ENCODE peak calls at places on chromosomes 6 and 20, in eight cellular contexts. Q, M, D, B, T, K, G and J are unnamed samples.
A peak's percentile ranks its signal among the peaks of the same experiment; 100 is the strongest.

GRCh38 chr6:161557333-161558107 is 283.7 kb upstream of the AGPAT4 start:
- DNase-seq in M (no peak), T (no peak), K (no peak), Q (no peak), G (no peak), B (no peak), D (no peak), J (no peak)

GRCh38 chr20:54272901-54273488 is 65.1 kb downstream of the PFDN4 start:
- DNase-seq in Q (no peak), K (no peak), T (no peak), D (no peak), G (no peak), M (no peak), B (no peak), J (no peak)

GRCh38 chr6:151721141-151721540 is 86.3 kb upstream of the ESR1 start:
- DNase-seq in B (no peak), D (no peak), Q (no peak), K (no peak), M (no peak), T (no peak), G (no peak), J (no peak)

GRCh38 chr6:66526061-66526460 is 819.0 kb upstream of the EYS start:
- DNase-seq in Q (no peak), T (no peak), G (no peak), D (no peak), M (no peak), K (no peak), B (no peak), J (no peak)

GRCh38 chr6:150905769-150906168 is 40.3 kb downstream of the MTHFD1L start:
- DNase-seq in B (no peak), Q (no peak), D (no peak), M (no peak), G (no peak), K (no peak), T (no peak), J (no peak)

GRCh38 chr20:4898282-4898681 is 103.0 kb downstream of the SLC23A2 start:
- DNase-seq in M (no peak), Q (peak; percentile 35), D (no peak), G (no peak), B (no peak), T (no peak), K (peak; percentile 35), J (no peak)

GRCh38 chr20:23143098-23143497 is 57.0 kb upstream of the CD93 start:
- DNase-seq in G (peak; percentile 25), K (no peak), B (peak; percentile 87), M (peak; percentile 87), T (no peak), Q (peak; percentile 85), D (no peak), J (no peak)

GRCh38 chr6:1797801-1798200 is 188.1 kb downstream of the FOXC1 start:
- DNase-seq in K (no peak), G (no peak), M (no peak), Q (no peak), T (no peak), B (no peak), D (no peak), J (no peak)

GRCh38 chr6:110232456-110232855 is 52.2 kb downstream of the CDC40 start:
- DNase-seq in B (no peak), M (no peak), K (no peak), G (no peak), Q (no peak), T (no peak), D (no peak), J (no peak)

GRCh38 chr6:30163090-30163917 is at the start of gene TRIM15:
- DNase-seq in T (no peak), K (no peak), M (no peak), Q (no peak), B (no peak), D (no peak), G (no peak), J (no peak)

GRCh38 chr6:135147637-135148592 is 33.2 kb upstream of the MYB start:
- DNase-seq in K (no peak), D (no peak), M (no peak), G (no peak), T (no peak), Q (no peak), B (no peak), J (no peak)

GRCh38 chr6:111176038-111176762 is 88.9 kb downstream of the SLC16A10 start:
- DNase-seq in Q (no peak), K (no peak), B (no peak), T (no peak), D (no peak), M (no peak), G (no peak), J (no peak)

GRCh38 chr20:33163856-33164762 is 3.9 kb upstream of the BPIFA2 start:
- DNase-seq in K (no peak), D (no peak), Q (no peak), G (no peak), B (no peak), T (peak; percentile 3), M (no peak), J (peak; percentile 62)

DNA sequence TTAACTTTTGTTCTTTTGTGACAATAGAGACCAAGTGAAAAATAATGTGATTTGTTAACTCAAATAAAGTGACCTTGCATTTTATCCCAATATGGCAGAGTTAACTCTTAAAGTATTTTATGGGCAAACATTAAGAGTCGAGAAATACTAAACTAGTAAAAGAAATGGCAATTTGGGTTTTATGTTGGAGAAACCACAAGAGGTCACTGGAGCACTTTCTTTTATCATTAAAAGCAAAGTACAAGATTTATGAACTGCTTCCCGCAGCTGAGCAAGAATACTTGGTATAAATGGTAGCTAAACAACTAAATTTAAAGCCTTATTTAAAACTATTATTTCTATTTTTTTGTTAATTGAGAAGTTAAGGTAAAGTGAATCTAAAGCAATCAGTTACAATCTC is 33.5 kb upstream of the MCM9 start:
- DNase-seq in K (no peak), M (no peak), B (no peak), Q (no peak), G (no peak), D (no peak), T (no peak), J (no peak)
- TF ChIP-seq CTCF in K (peak; percentile 17), M (peak; percentile 11), B (peak; percentile 37), Q (peak; percentile 45), G (no peak), D (no peak), T (peak; percentile 58), J (peak; percentile 68)

DNA sequence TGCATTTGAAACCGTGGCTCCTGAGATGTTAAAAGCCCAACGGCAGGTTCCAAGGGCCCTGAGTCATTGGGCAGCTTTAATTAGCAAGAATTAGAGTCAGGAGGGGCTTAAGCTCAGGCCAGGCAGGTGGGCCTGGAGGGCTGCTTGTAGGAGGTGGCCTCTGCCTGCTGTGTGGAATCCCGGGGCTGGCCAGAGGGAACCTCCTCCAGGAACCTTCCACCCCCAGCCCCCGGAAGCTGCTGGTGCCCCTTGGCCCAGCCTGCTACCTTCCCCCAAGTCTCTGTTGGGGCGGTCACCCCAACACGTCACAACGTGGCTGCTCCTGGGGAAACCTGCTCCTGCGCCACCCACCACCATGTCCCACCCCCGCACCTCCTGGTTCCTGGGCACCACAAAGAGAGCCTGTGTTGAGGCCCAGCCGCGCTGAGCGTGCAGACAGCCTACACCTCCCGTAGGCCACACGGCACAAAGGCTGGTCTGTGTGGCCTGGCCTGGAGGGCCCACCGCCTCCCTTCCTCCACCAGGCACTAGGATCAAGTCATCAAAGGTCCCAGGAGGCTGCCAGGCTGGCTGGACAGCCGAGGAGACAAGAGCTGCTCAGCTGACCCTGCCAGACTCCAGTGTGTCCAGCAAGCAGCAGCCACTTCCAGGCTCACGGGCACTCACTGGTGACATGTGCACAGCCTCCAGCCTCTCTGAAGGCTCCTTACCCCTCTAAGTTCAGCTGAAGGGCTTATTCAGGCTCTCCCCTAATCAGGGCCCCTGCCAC is 86.3 kb downstream of the SNX5 start:
- DNase-seq in G (no peak), K (no peak), M (no peak), T (no peak), Q (no peak), B (no peak), D (no peak), J (no peak)
- TF ChIP-seq CTCF in G (no peak), K (no peak), M (no peak), T (no peak), Q (no peak), B (no peak), D (no peak), J (no peak)

GRCh38 chr20:62859721-62860120 is 1.9 kb downstream of the TCFL5 start:
- DNase-seq in K (no peak), Q (no peak), B (no peak), M (no peak), T (no peak), D (no peak), G (no peak), J (no peak)

GRCh38 chr20:62864207-62864606 is 2.6 kb upstream of the TCFL5 start:
- DNase-seq in D (no peak), Q (no peak), B (no peak), T (no peak), G (no peak), K (no peak), M (no peak), J (no peak)

GRCh38 chr20:62860391-62860923 is 1.2 kb downstream of the TCFL5 start:
- DNase-seq in B (no peak), K (no peak), M (no peak), T (no peak), Q (no peak), D (no peak), G (no peak), J (no peak)

GRCh38 chr20:62860924-62861691 is 514 bp downstream of the TCFL5 start:
- DNase-seq in B (no peak), Q (no peak), M (no peak), D (no peak), K (no peak), T (no peak), G (no peak), J (no peak)

DNA sequence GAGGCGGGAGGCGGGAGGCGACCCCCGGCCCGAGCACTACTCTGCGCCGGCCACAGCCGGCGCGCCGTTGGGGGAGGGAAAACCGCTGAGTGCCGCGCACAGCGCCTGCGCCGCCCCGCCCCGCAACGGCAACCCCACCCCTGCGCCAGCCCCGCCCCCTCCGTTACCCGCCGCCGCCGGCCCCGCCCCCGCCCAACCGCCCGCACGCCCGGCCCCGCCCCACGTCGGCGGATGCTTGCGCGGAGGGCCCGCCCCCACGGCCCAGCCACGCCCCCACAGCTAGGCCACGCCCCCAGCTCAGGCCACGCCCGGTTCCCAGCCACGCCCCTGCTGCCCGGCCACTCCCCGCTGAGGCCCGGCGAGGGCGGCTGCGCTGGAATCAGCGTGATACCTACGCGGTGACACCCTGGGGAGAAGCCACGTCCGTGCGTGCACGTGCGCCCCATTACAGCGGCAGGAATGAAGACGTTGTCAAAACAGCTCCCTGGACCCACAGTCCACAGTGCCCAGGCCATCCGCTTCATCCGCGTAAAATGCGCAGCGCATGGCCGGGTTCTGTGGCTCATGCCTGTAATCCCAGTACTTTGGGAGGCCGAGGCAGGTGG is at the start of gene TCFL5:
- DNase-seq in B (peak; percentile 68), Q (peak; percentile 75), K (peak; percentile 94), D (peak; percentile 99), T (peak; percentile 86), G (peak; percentile 93), M (peak; percentile 94), J (peak; percentile 98)
- TF ChIP-seq CTCF in B (no peak), Q (no peak), K (no peak), D (no peak), T (no peak), G (no peak), M (no peak), J (no peak)

DNA sequence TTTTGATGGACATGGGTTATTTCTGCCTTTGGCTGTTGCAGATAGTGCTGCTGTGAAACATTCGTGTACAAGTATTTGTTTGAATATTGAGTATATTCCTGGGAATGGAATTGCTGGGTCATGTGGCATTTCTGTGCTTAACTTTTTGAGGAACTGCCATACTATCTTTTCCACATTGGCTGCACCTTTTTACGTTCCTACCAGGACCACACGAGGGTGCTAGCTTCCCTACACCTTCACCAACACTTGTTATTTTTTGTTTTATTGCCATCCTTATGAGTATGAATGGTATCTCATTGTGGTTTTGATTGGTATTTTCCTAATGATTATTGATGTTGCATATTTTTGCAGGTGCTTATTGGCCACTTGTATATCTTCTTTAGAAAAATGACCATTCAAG is 47.8 kb upstream of the PLCG1 start:
- DNase-seq in Q (no peak), D (no peak), T (no peak), K (no peak), G (no peak), B (no peak), M (no peak), J (no peak)
- TF ChIP-seq CTCF in Q (no peak), D (no peak), T (no peak), K (no peak), G (no peak), B (no peak), M (no peak), J (peak; percentile 18)